ENCODE peak calls at places on chromosome 18, in eight cellular contexts. L, F, T, E, W, Q, S and K are unnamed samples.

GRCh38 chr18:42047721-42048120 is 92.7 kb downstream of the PIK3C3 start:
- DNase-seq in L (no peak), F (no peak), T (no peak), S (no peak), Q (no peak), E (no peak), W (peak), K (no peak)

GRCh38 chr18:46385124-46385523 is 271.9 kb downstream of the LOXHD1 start:
- DNase-seq in F (no peak), E (no peak), W (no peak), L (no peak), T (no peak), S (no peak), Q (no peak), K (no peak)

GRCh38 chr18:61542596-61542995 is 209.4 kb downstream of the CDH20 start:
- DNase-seq in E (no peak), F (no peak), T (no peak), L (no peak), W (no peak), Q (no peak), S (no peak), K (no peak)

GRCh38 chr18:36402765-36403396 is 105.4 kb downstream of the FHOD3 start:
- DNase-seq in E (peak), W (peak), F (no peak), T (peak), L (no peak), S (peak), Q (no peak), K (no peak)

GRCh38 chr18:40662898-40663437 is 1292.1 kb upstream of the PIK3C3 start:
- DNase-seq in E (no peak), W (no peak), F (no peak), T (no peak), Q (no peak), S (no peak), L (no peak), K (no peak)

GRCh38 chr18:74378179-74378682 is 62.6 kb downstream of the C18orf63 start:
- DNase-seq in S (peak), L (no peak), T (no peak), E (no peak), W (no peak), F (no peak), Q (peak), K (peak)

GRCh38 chr18:35344736-35345459 is 678 bp upstream of the ZNF24 start:
- DNase-seq in T (no peak), W (peak), S (peak), E (no peak), L (no peak), F (no peak), Q (no peak), K (no peak)

GRCh38 chr18:63575680-63576079 is 11.5 kb upstream of the SERPINB13 start:
- DNase-seq in S (no peak), T (no peak), L (no peak), F (no peak), W (no peak), E (no peak), Q (no peak), K (no peak)

GRCh38 chr18:75775121-75775520 is 347.6 kb upstream of the SMIM21 start:
- DNase-seq in S (no peak), F (no peak), Q (no peak), W (no peak), T (no peak), L (no peak), E (no peak), K (no peak)

GRCh38 chr18:12254137-12254819 is at the start of gene CIDEA:
- DNase-seq in T (no peak), L (no peak), E (peak), W (no peak), F (no peak), S (no peak), Q (no peak), K (no peak)

GRCh38 chr18:48920408-48921038 is 30.2 kb downstream of the SMAD7 start:
- DNase-seq in Q (no peak), W (no peak), S (no peak), L (no peak), T (no peak), F (no peak), E (peak), K (no peak)

GRCh38 chr18:74266161-74266560 is 25.6 kb downstream of the CYB5A start:
- DNase-seq in Q (no peak), S (no peak), T (no peak), E (no peak), L (no peak), W (no peak), F (peak), K (no peak)

GRCh38 chr18:58592223-58593214 is 36.4 kb downstream of the ALPK2 start:
- DNase-seq in E (peak), L (no peak), Q (no peak), S (no peak), T (no peak), F (no peak), W (no peak), K (no peak)

GRCh38 chr18:23710946-23711345 is 21.7 kb downstream of the LAMA3 start:
- DNase-seq in Q (no peak), S (no peak), T (no peak), W (no peak), E (no peak), L (no peak), F (no peak), K (no peak)

GRCh38 chr18:79826966-79827365 is 29.2 kb downstream of the KCNG2 start:
- DNase-seq in S (no peak), L (no peak), F (no peak), Q (no peak), T (no peak), E (peak), W (no peak), K (peak)

GRCh38 chr18:71028285-71028762 is 739.5 kb downstream of the SOCS6 start:
- DNase-seq in T (no peak), W (no peak), F (no peak), L (no peak), S (no peak), E (peak), Q (no peak), K (no peak)

GRCh38 chr18:22048221-22048620 is 121.2 kb upstream of the GATA6 start:
- DNase-seq in W (no peak), E (no peak), T (no peak), S (no peak), Q (no peak), F (no peak), L (no peak), K (no peak)

GRCh38 chr18:27871731-27872130 is 305.2 kb downstream of the CDH2 start:
- DNase-seq in S (no peak), L (no peak), F (no peak), E (no peak), T (no peak), Q (no peak), W (no peak), K (no peak)

GRCh38 chr18:33495278-33495677 is 54.8 kb upstream of the CCDC178 start:
- DNase-seq in T (no peak), W (no peak), Q (no peak), L (no peak), F (peak), E (peak), S (no peak), K (no peak)

GRCh38 chr18:12491611-12492435 is 84.1 kb downstream of the PRELID3A start:
- DNase-seq in F (no peak), W (no peak), T (no peak), E (no peak), L (no peak), Q (no peak), S (no peak), K (no peak)

GRCh38 chr18:26547302-26548143 is 830 bp downstream of the KCTD1 start:
- DNase-seq in T (peak), W (peak), F (peak), E (peak), Q (peak), L (peak), S (peak), K (peak)

GRCh38 chr18:52227536-52227935 is 112.5 kb upstream of the DCC start:
- DNase-seq in L (no peak), F (no peak), Q (no peak), S (no peak), T (no peak), W (no peak), E (no peak), K (no peak)

GRCh38 chr18:49011291-49011746 is 60.6 kb upstream of the SMAD7 start:
- DNase-seq in L (no peak), Q (no peak), T (no peak), S (no peak), W (no peak), E (peak), F (no peak), K (no peak)

GRCh38 chr18:31610841-31611240 is 19.2 kb downstream of the TTR start:
- DNase-seq in L (no peak), S (no peak), T (no peak), F (peak), E (peak), Q (no peak), W (no peak), K (no peak)

GRCh38 chr18:48314694-48315093 is 94.5 kb downstream of the ZBTB7C start:
- DNase-seq in T (no peak), S (no peak), Q (no peak), F (no peak), W (no peak), E (peak), L (no peak), K (no peak)

GRCh38 chr18:25279556-25279955 is 72.4 kb downstream of the ZNF521 start:
- DNase-seq in T (no peak), S (no peak), F (no peak), W (no peak), Q (no peak), L (no peak), E (no peak), K (no peak)

GRCh38 chr18:23885750-23886149 is 128.8 kb upstream of the TTC39C start:
- DNase-seq in W (no peak), S (no peak), E (no peak), F (no peak), T (no peak), L (no peak), Q (no peak), K (no peak)

GRCh38 chr18:67483237-67483636 is 33.3 kb downstream of the DSEL start:
- DNase-seq in Q (no peak), E (no peak), S (no peak), F (no peak), L (no peak), T (no peak), W (no peak), K (no peak)

GRCh38 chr18:45954070-45954712 is 12.9 kb downstream of the EPG5 start:
- DNase-seq in S (no peak), E (no peak), Q (peak), F (peak), L (no peak), T (peak), W (peak), K (no peak)

GRCh38 chr18:48761582-48761981 is 189.2 kb downstream of the SMAD7 start:
- DNase-seq in L (no peak), Q (no peak), F (no peak), E (no peak), W (no peak), T (no peak), S (no peak), K (no peak)

GRCh38 chr18:65750421-65751144 is at the start of gene CDH7:
- DNase-seq in T (no peak), W (no peak), S (no peak), L (peak), F (no peak), E (peak), Q (no peak), K (no peak)

GRCh38 chr18:26215247-26215970 is 10.8 kb upstream of the TAF4B start:
- DNase-seq in W (no peak), S (no peak), L (no peak), T (no peak), F (no peak), Q (no peak), E (no peak), K (peak)

GRCh38 chr18:76457475-76457874 is 37.6 kb downstream of the ZNF516 start:
- DNase-seq in T (no peak), S (peak), L (peak), E (no peak), F (no peak), W (no peak), Q (no peak), K (no peak)

GRCh38 chr18:79781331-79781941 is 16.3 kb upstream of the KCNG2 start:
- DNase-seq in E (peak), Q (no peak), L (no peak), W (no peak), T (no peak), S (no peak), F (no peak), K (no peak)

GRCh38 chr18:34540897-34541296 is 169.2 kb upstream of the DTNA start:
- DNase-seq in Q (no peak), L (no peak), S (no peak), F (no peak), W (no peak), E (no peak), T (no peak), K (no peak)

GRCh38 chr18:77106331-77106730 is 26.3 kb downstream of the MBP start:
- DNase-seq in T (no peak), Q (no peak), S (peak), F (no peak), E (no peak), L (no peak), W (no peak), K (peak)

GRCh38 chr18:13503839-13504238 is 222.5 kb downstream of the FAM210A start:
- DNase-seq in F (no peak), W (no peak), E (no peak), Q (no peak), S (no peak), L (no peak), T (no peak), K (no peak)
- TF ChIP-seq CTCF in F (no peak), W (no peak), E (peak), Q (no peak), S (no peak), L (no peak), T (no peak), K (no peak)

GRCh38 chr18:3771121-3771971 is 321.4 kb downstream of the TGIF1 start:
- DNase-seq in W (peak), Q (peak), E (peak), L (peak), T (peak), F (peak), S (peak), K (peak)
- TF ChIP-seq CTCF in W (peak), Q (peak), E (peak), L (peak), T (peak), F (peak), S (peak), K (peak)

GRCh38 chr18:62566199-62566598 is 43.4 kb downstream of the ZCCHC2 start:
- DNase-seq in Q (no peak), T (no peak), L (no peak), F (peak), W (no peak), E (peak), S (peak), K (no peak)
- TF ChIP-seq CTCF in Q (peak), T (peak), L (peak), F (peak), W (peak), E (peak), S (peak), K (peak)

GRCh38 chr18:59994357-59994756 is 94.6 kb downstream of the PMAIP1 start:
- DNase-seq in W (no peak), L (no peak), Q (no peak), E (no peak), F (peak), S (no peak), T (no peak), K (no peak)
- TF ChIP-seq CTCF in W (peak), L (no peak), Q (no peak), E (peak), F (peak), S (no peak), T (no peak), K (peak)

GRCh38 chr18:78192044-78192443 is 787.6 kb upstream of the SALL3 start:
- DNase-seq in F (no peak), T (no peak), Q (no peak), S (no peak), L (no peak), W (no peak), E (peak), K (no peak)
- TF ChIP-seq CTCF in F (no peak), T (no peak), Q (no peak), S (no peak), L (peak), W (no peak), E (peak), K (no peak)

GRCh38 chr18:2415656-2416055 is 155.6 kb downstream of the METTL4 start:
- DNase-seq in F (no peak), Q (no peak), T (no peak), L (no peak), E (no peak), S (no peak), W (no peak), K (no peak)
- TF ChIP-seq CTCF in F (no peak), Q (no peak), T (no peak), L (no peak), E (no peak), S (no peak), W (no peak), K (no peak)

GRCh38 chr18:54775686-54776085 is 52.6 kb upstream of the RAB27B start:
- DNase-seq in S (no peak), E (no peak), W (peak), L (no peak), T (no peak), Q (peak), F (peak), K (no peak)
- TF ChIP-seq CTCF in S (no peak), E (peak), W (peak), L (peak), T (peak), Q (peak), F (peak), K (peak)

DNA sequence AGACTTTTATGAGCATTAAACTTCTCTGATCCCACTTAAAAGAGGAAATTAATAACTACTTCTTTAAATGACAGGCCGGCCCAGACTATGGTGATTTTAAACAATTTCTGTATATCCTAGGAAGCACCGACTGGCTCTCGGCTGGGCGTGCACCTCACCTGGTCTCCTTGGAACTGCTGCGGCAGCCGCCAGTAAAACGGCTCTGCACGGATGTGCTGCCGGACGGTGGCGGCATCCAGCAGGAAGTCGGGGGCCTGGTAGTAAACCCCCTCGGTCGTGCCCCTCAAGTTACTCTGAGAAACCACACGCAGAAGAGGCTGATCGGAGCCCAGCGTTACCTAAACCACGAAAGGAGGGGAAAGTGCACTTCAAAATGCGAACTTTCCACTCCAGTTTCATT is 106.5 kb downstream of the LAMA1 start:
- DNase-seq in T (no peak), E (no peak), F (no peak), L (no peak), Q (no peak), W (no peak), S (no peak), K (no peak)
- TF ChIP-seq CTCF in T (no peak), E (no peak), F (no peak), L (no peak), Q (no peak), W (no peak), S (no peak), K (no peak)

GRCh38 chr18:8324343-8325065 is 284.7 kb upstream of the RAB12 start:
- DNase-seq in S (no peak), L (no peak), E (no peak), F (no peak), W (no peak), T (no peak), Q (no peak), K (no peak)
- TF ChIP-seq CTCF in S (no peak), L (no peak), E (peak), F (no peak), W (peak), T (no peak), Q (no peak), K (no peak)